ENCODE peak calls at places on chromosome 11, in seven cellular contexts. One of them, this sample, is unnamed. For H3K9me3, the result is how much of the 10 kb centered on the place peaks cover.

GRCh38 chr11:17548444-17548843 is 1.4 kb downstream of the OTOG start:
- ATAC-seq in body of pancreas: no peak
- ATAC-seq in heart left ventricle: no peak
- ATAC-seq in HCT116: no peak
- ATAC-seq in A549: no peak
- ATAC-seq in right lobe of liver: no peak
- ATAC-seq in HepG2: no peak
- ATAC-seq in this sample: no peak

GRCh38 chr11:34529643-34530042 is 16.0 kb upstream of the ELF5 start:
- ATAC-seq in body of pancreas: no peak
- ATAC-seq in heart left ventricle: no peak
- ATAC-seq in HCT116: no peak
- ATAC-seq in A549: no peak
- ATAC-seq in right lobe of liver: peak
- ATAC-seq in HepG2: no peak
- ATAC-seq in this sample: no peak

GRCh38 chr11:62004473-62004872 is 37.0 kb upstream of the FTH1 start:
- ATAC-seq in body of pancreas: no peak
- ATAC-seq in heart left ventricle: peak
- ATAC-seq in HCT116: no peak
- ATAC-seq in A549: no peak
- ATAC-seq in right lobe of liver: peak
- ATAC-seq in HepG2: no peak
- ATAC-seq in this sample: peak

GRCh38 chr11:46333129-46333947 is 13.9 kb upstream of the DGKZ start:
- ATAC-seq in body of pancreas: peak
- ATAC-seq in heart left ventricle: no peak
- ATAC-seq in HCT116: no peak
- ATAC-seq in A549: no peak
- ATAC-seq in right lobe of liver: peak
- ATAC-seq in HepG2: peak
- ATAC-seq in this sample: peak

GRCh38 chr11:73252577-73253191 is 19.5 kb upstream of the P2RY6 start:
- ATAC-seq in body of pancreas: no peak
- ATAC-seq in heart left ventricle: no peak
- ATAC-seq in HCT116: peak
- ATAC-seq in A549: peak
- ATAC-seq in right lobe of liver: no peak
- ATAC-seq in HepG2: peak
- ATAC-seq in this sample: no peak

GRCh38 chr11:17333799-17334586 is 17.6 kb upstream of the NCR3LG1 start:
- ATAC-seq in body of pancreas: no peak
- ATAC-seq in heart left ventricle: peak
- ATAC-seq in HCT116: no peak
- ATAC-seq in A549: no peak
- ATAC-seq in right lobe of liver: no peak
- ATAC-seq in HepG2: no peak
- ATAC-seq in this sample: no peak

GRCh38 chr11:78023426-78023825 is 350 bp upstream of the KCTD14 start:
- ATAC-seq in body of pancreas: peak
- ATAC-seq in heart left ventricle: no peak
- ATAC-seq in HCT116: peak
- ATAC-seq in A549: no peak
- ATAC-seq in right lobe of liver: no peak
- ATAC-seq in HepG2: peak
- ATAC-seq in this sample: no peak

GRCh38 chr11:47340980-47341775 is 11.3 kb downstream of the MYBPC3 start:
- ATAC-seq in body of pancreas: no peak
- ATAC-seq in heart left ventricle: peak
- ATAC-seq in HCT116: no peak
- ATAC-seq in A549: peak
- ATAC-seq in right lobe of liver: no peak
- ATAC-seq in HepG2: peak
- ATAC-seq in this sample: peak

GRCh38 chr11:123203471-123203870 is 8.4 kb upstream of the CLMP start:
- ATAC-seq in body of pancreas: no peak
- ATAC-seq in heart left ventricle: no peak
- ATAC-seq in HCT116: no peak
- ATAC-seq in A549: no peak
- ATAC-seq in right lobe of liver: no peak
- ATAC-seq in HepG2: no peak
- ATAC-seq in this sample: no peak

GRCh38 chr11:33651555-33651954 is 49.1 kb downstream of the C11orf91 start:
- ATAC-seq in body of pancreas: no peak
- ATAC-seq in heart left ventricle: no peak
- ATAC-seq in HCT116: peak
- ATAC-seq in A549: no peak
- ATAC-seq in right lobe of liver: no peak
- ATAC-seq in HepG2: no peak
- ATAC-seq in this sample: no peak

GRCh38 chr11:73013021-73013420 is 129.1 kb downstream of the FCHSD2 start:
- ATAC-seq in body of pancreas: no peak
- ATAC-seq in heart left ventricle: peak
- ATAC-seq in HCT116: no peak
- ATAC-seq in A549: no peak
- ATAC-seq in right lobe of liver: no peak
- ATAC-seq in HepG2: no peak
- ATAC-seq in this sample: no peak

GRCh38 chr11:11244470-11245080 is 108.5 kb downstream of the CSNK2A3 start:
- ATAC-seq in body of pancreas: no peak
- ATAC-seq in heart left ventricle: peak
- ATAC-seq in HCT116: no peak
- ATAC-seq in A549: no peak
- ATAC-seq in right lobe of liver: no peak
- ATAC-seq in HepG2: no peak
- ATAC-seq in this sample: no peak

GRCh38 chr11:20060180-20060579 is 100.1 kb downstream of the DBX1 start:
- ATAC-seq in body of pancreas: no peak
- ATAC-seq in heart left ventricle: no peak
- ATAC-seq in HCT116: no peak
- ATAC-seq in A549: no peak
- ATAC-seq in right lobe of liver: no peak
- ATAC-seq in HepG2: no peak
- ATAC-seq in this sample: no peak

GRCh38 chr11:125229916-125230315 is 65.4 kb downstream of the PKNOX2 start:
- ATAC-seq in body of pancreas: no peak
- ATAC-seq in heart left ventricle: no peak
- ATAC-seq in HCT116: no peak
- ATAC-seq in A549: no peak
- ATAC-seq in right lobe of liver: no peak
- ATAC-seq in HepG2: no peak
- ATAC-seq in this sample: no peak

GRCh38 chr11:25928076-25928475 is 403.9 kb upstream of the ANO3 start:
- ATAC-seq in body of pancreas: no peak
- ATAC-seq in heart left ventricle: peak
- ATAC-seq in HCT116: no peak
- ATAC-seq in A549: no peak
- ATAC-seq in right lobe of liver: peak
- ATAC-seq in HepG2: no peak
- ATAC-seq in this sample: no peak

GRCh38 chr11:23112987-23113886 is 253.0 kb upstream of the CCDC179 start:
- ATAC-seq in body of pancreas: peak
- ATAC-seq in heart left ventricle: no peak
- ATAC-seq in HCT116: no peak
- ATAC-seq in A549: peak
- ATAC-seq in right lobe of liver: peak
- ATAC-seq in HepG2: peak
- ATAC-seq in this sample: no peak

GRCh38 chr11:78372114-78372768 is 45.4 kb downstream of the GAB2 start:
- ATAC-seq in body of pancreas: no peak
- ATAC-seq in heart left ventricle: peak
- ATAC-seq in HCT116: no peak
- ATAC-seq in A549: no peak
- ATAC-seq in right lobe of liver: no peak
- ATAC-seq in HepG2: no peak
- ATAC-seq in this sample: no peak

GRCh38 chr11:90197377-90197776 is 25.5 kb downstream of the CHORDC1 start:
- ATAC-seq in body of pancreas: no peak
- ATAC-seq in heart left ventricle: no peak
- ATAC-seq in HCT116: no peak
- ATAC-seq in A549: no peak
- ATAC-seq in right lobe of liver: no peak
- ATAC-seq in HepG2: no peak
- ATAC-seq in this sample: no peak

GRCh38 chr11:44389963-44390605 is 80.1 kb upstream of the ALX4 start:
- ATAC-seq in body of pancreas: no peak
- ATAC-seq in heart left ventricle: no peak
- ATAC-seq in HCT116: no peak
- ATAC-seq in A549: no peak
- ATAC-seq in right lobe of liver: no peak
- ATAC-seq in HepG2: no peak
- ATAC-seq in this sample: no peak

GRCh38 chr11:34632105-34632780 is 11.3 kb downstream of the EHF start:
- ATAC-seq in body of pancreas: peak
- ATAC-seq in heart left ventricle: peak
- ATAC-seq in HCT116: peak
- ATAC-seq in A549: peak
- ATAC-seq in right lobe of liver: peak
- ATAC-seq in HepG2: no peak
- ATAC-seq in this sample: no peak

GRCh38 chr11:60762851-60763691 is 6.4 kb downstream of the MS4A15 start:
- ATAC-seq in body of pancreas: peak
- ATAC-seq in heart left ventricle: no peak
- ATAC-seq in HCT116: peak
- ATAC-seq in A549: peak
- ATAC-seq in right lobe of liver: peak
- ATAC-seq in HepG2: peak
- ATAC-seq in this sample: no peak

GRCh38 chr11:61696602-61697001 is 16.4 kb downstream of the DAGLA start:
- ATAC-seq in body of pancreas: no peak
- ATAC-seq in heart left ventricle: no peak
- ATAC-seq in HCT116: no peak
- ATAC-seq in A549: no peak
- ATAC-seq in right lobe of liver: no peak
- ATAC-seq in HepG2: no peak
- ATAC-seq in this sample: no peak

GRCh38 chr11:46675288-46675851 is 25.0 kb downstream of the ARHGAP1 start:
- ATAC-seq in body of pancreas: peak
- ATAC-seq in heart left ventricle: peak
- ATAC-seq in HCT116: peak
- ATAC-seq in A549: peak
- ATAC-seq in right lobe of liver: peak
- ATAC-seq in HepG2: peak
- ATAC-seq in this sample: peak

GRCh38 chr11:50074161-50074560 is 41.5 kb downstream of the OR4C45 start:
- ATAC-seq in body of pancreas: no peak
- ATAC-seq in heart left ventricle: no peak
- ATAC-seq in HCT116: no peak
- ATAC-seq in A549: no peak
- ATAC-seq in right lobe of liver: no peak
- ATAC-seq in HepG2: no peak
- ATAC-seq in this sample: no peak

DNA sequence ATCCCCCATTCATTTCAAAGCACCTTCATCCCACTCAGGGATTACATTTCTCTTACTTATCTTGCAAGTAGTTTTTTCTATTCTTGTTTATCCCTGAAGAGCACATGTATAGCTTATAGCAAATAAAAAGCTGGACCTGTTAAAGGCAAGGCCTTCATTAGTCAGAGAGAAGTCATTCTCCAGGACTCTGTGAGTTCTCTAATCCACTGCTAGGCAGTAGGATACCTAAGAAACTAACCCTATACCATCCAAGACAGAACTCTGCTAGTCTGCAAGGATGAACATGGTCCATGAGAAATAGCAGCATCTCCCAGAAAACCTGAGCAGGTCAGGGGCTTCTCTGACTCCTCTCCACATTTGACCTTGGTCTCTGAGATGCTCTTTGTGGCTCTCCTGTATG is 104.5 kb downstream of the KIRREL3 start:
- ATAC-seq in body of pancreas: no peak
- ATAC-seq in heart left ventricle: no peak
- ATAC-seq in HCT116: no peak
- ATAC-seq in A549: no peak
- ATAC-seq in right lobe of liver: no peak
- ATAC-seq in HepG2: no peak
- ATAC-seq in this sample: no peak
- H3K9me3 ChIP-seq in body of pancreas: under half
- H3K9me3 ChIP-seq in heart left ventricle: under half
- H3K9me3 ChIP-seq in HCT116: under half
- H3K9me3 ChIP-seq in A549: under half
- H3K9me3 ChIP-seq in right lobe of liver: under half
- H3K9me3 ChIP-seq in HepG2: under half
- H3K9me3 ChIP-seq in this sample: under half

GRCh38 chr11:114724916-114725524 is 46.7 kb downstream of the NXPE2 start:
- ATAC-seq in body of pancreas: no peak
- ATAC-seq in heart left ventricle: no peak
- ATAC-seq in HCT116: no peak
- ATAC-seq in A549: no peak
- ATAC-seq in right lobe of liver: no peak
- ATAC-seq in HepG2: no peak
- ATAC-seq in this sample: no peak

GRCh38 chr11:114725623-114726022 is 47.3 kb downstream of the NXPE2 start:
- ATAC-seq in body of pancreas: no peak
- ATAC-seq in heart left ventricle: no peak
- ATAC-seq in HCT116: no peak
- ATAC-seq in A549: no peak
- ATAC-seq in right lobe of liver: no peak
- ATAC-seq in HepG2: no peak
- ATAC-seq in this sample: no peak
- TF ChIP-seq POLR2A in body of pancreas: no peak
- TF ChIP-seq POLR2A in heart left ventricle: no peak
- TF ChIP-seq POLR2A in HCT116: no peak
- TF ChIP-seq POLR2A in A549: no peak
- TF ChIP-seq POLR2A in right lobe of liver: no peak
- TF ChIP-seq POLR2A in HepG2: no peak
- TF ChIP-seq POLR2A in this sample: no peak

GRCh38 chr11:3359092-3359824 is 19.7 kb downstream of the ZNF195 start:
- ATAC-seq in body of pancreas: no peak
- ATAC-seq in heart left ventricle: no peak
- ATAC-seq in HCT116: no peak
- ATAC-seq in A549: peak
- ATAC-seq in right lobe of liver: no peak
- ATAC-seq in HepG2: no peak
- ATAC-seq in this sample: no peak
- H3K9me3 ChIP-seq in body of pancreas: under half
- H3K9me3 ChIP-seq in heart left ventricle: under half
- H3K9me3 ChIP-seq in HCT116: half or more
- H3K9me3 ChIP-seq in A549: half or more
- H3K9me3 ChIP-seq in right lobe of liver: half or more
- H3K9me3 ChIP-seq in HepG2: half or more
- H3K9me3 ChIP-seq in this sample: under half

DNA sequence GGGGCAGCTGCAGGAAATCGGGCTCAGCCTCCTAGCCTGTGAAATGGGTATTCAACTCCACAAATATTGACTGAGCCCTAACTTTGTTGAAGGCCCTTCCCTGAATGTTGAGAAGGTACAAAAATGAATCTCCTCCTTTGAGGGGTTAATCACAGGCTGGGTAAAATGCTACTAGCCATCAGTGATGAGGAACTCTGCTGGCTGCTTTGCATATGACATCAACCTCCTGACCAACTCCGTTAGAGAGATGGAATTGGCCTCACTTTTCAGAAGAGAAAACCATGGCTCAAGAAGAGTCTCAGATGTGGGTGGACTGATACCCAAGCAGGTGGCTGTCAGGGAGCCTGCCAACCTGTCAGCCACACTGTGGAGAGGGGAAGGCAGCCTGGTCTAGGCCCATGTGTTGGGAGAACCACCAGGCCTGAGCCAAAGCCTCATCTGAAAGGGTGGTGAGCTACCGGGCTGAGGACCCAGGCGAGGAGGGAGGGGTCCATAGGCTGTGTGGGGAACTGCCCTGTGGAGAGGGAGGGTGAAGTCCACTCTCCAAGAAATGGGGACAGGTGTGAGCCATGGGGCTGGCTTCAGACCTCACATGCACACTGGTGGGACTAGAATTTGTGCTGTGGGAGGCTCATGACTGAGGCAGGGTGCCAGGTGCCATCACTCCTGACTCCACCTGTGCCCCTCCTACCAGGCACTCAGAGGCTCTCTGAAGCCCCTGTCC is 11.8 kb downstream of the CDCA5 start:
- ATAC-seq in body of pancreas: no peak
- ATAC-seq in heart left ventricle: no peak
- ATAC-seq in HCT116: no peak
- ATAC-seq in A549: peak
- ATAC-seq in right lobe of liver: no peak
- ATAC-seq in HepG2: peak
- ATAC-seq in this sample: no peak
- TF ChIP-seq POLR2A in body of pancreas: no peak
- TF ChIP-seq POLR2A in heart left ventricle: no peak
- TF ChIP-seq POLR2A in HCT116: no peak
- TF ChIP-seq POLR2A in A549: no peak
- TF ChIP-seq POLR2A in right lobe of liver: no peak
- TF ChIP-seq POLR2A in HepG2: no peak
- TF ChIP-seq POLR2A in this sample: no peak

This sample was measured in gastroesophageal sphincter.